ENCODE peak calls at places on chromosomes 16 and 17, in five cellular contexts. A, O, U, H and Q are unnamed samples.

GRCh38 chr16:55328611-55329569 is 4.9 kb downstream of the IRX6 start:
- DNase-seq in O (peak), H (no peak), U (no peak), A (no peak), Q (no peak)

GRCh38 chr17:21094298-21094704 is 32.5 kb upstream of the DHRS7B start:
- DNase-seq in U (no peak), A (no peak), H (no peak), O (no peak), Q (no peak)

GRCh38 chr16:71360378-71360777 is 1.9 kb downstream of the CALB2 start:
- DNase-seq in H (peak), O (no peak), A (no peak), U (no peak), Q (no peak)

GRCh38 chr17:42720996-42721583 is 23.8 kb downstream of the EZH1 start:
- DNase-seq in H (peak), U (no peak), O (no peak), A (no peak), Q (no peak)

GRCh38 chr17:72587156-72587555 is 466.3 kb downstream of the SOX9 start:
- DNase-seq in O (no peak), U (no peak), A (no peak), H (no peak), Q (no peak)

GRCh38 chr16:64469906-64470702 is 651.8 kb downstream of the CDH11 start:
- DNase-seq in H (peak), O (no peak), U (peak), A (no peak), Q (peak)

GRCh38 chr17:77487677-77488530 is 347.1 kb downstream of the SEC14L1 start:
- DNase-seq in H (no peak), A (no peak), U (peak), O (no peak), Q (peak)

GRCh38 chr17:18960803-18961511 is 9.0 kb downstream of the SLC5A10 start:
- DNase-seq in O (peak), A (peak), H (peak), U (peak), Q (peak)

GRCh38 chr17:50668025-50668837 is 33.5 kb downstream of the ABCC3 start:
- DNase-seq in H (peak), O (no peak), A (no peak), U (no peak), Q (no peak)

GRCh38 chr16:535446-536405 is 8.2 kb downstream of the CAPN15 start:
- DNase-seq in U (peak), A (no peak), O (no peak), H (peak), Q (peak)

GRCh38 chr17:50533720-50534148 is 1.2 kb downstream of the EPN3 start:
- DNase-seq in O (no peak), A (no peak), H (peak), U (peak), Q (peak)

GRCh38 chr17:27551701-27552466 is 79.1 kb upstream of the LGALS9 start:
- DNase-seq in U (no peak), A (no peak), H (no peak), O (no peak), Q (no peak)

GRCh38 chr17:65588194-65588808 is 26.9 kb upstream of the AXIN2 start:
- DNase-seq in A (no peak), U (peak), O (no peak), H (no peak), Q (no peak)

GRCh38 chr17:44749076-44750020 is 9.4 kb upstream of the ADAM11 start:
- DNase-seq in A (no peak), U (peak), O (peak), H (no peak), Q (no peak)

GRCh38 chr16:81661082-81661481 is 118.0 kb upstream of the PLCG2 start:
- DNase-seq in A (no peak), H (no peak), O (no peak), U (no peak), Q (no peak)

GRCh38 chr16:29844575-29845331 is 18.3 kb downstream of the CDIPT start:
- DNase-seq in A (no peak), H (no peak), U (peak), O (no peak), Q (peak)

GRCh38 chr17:41835800-41836549 is at the start of gene NT5C3B:
- DNase-seq in H (peak), U (peak), A (peak), O (peak), Q (peak)

GRCh38 chr17:39754161-39754957 is 16.6 kb downstream of the GRB7 start:
- DNase-seq in O (peak), U (peak), H (peak), A (peak), Q (peak)

GRCh38 chr17:77036841-77037381 is 103.9 kb upstream of the SEC14L1 start:
- DNase-seq in A (no peak), U (no peak), O (no peak), H (no peak), Q (no peak)

GRCh38 chr16:86405319-86405718 is 105.0 kb upstream of the FOXF1 start:
- DNase-seq in A (no peak), O (no peak), U (no peak), H (peak), Q (no peak)

GRCh38 chr16:88533945-88534641 is 36.1 kb upstream of the ZC3H18 start:
- DNase-seq in H (peak), U (peak), A (peak), O (peak), Q (peak)

GRCh38 chr16:62022688-62023087 is 13.6 kb downstream of the CDH8 start:
- DNase-seq in O (peak), U (no peak), A (no peak), H (no peak), Q (no peak)

GRCh38 chr16:70430667-70431536 is 8.0 kb downstream of the ST3GAL2 start:
- DNase-seq in O (no peak), U (no peak), H (no peak), A (peak), Q (no peak)

GRCh38 chr17:17297217-17297616 is 6.0 kb upstream of the NT5M start:
- DNase-seq in H (no peak), O (no peak), U (no peak), A (no peak), Q (no peak)

GRCh38 chr16:1493746-1494094 is 560 bp downstream of the TELO2 start:
- DNase-seq in A (no peak), O (no peak), U (no peak), H (peak), Q (peak)